ENCODE peak calls at places on chromosome 3, in nine cellular contexts. G is OCI-LY7; Y is HCT116; S is CD4-positive, alpha-beta memory T cell; V is WTC11; U is right cardiac atrium; A is left ventricle myocardium superior; O is upper lobe of right lung; F is cardiac muscle cell. T is an unnamed sample.

GRCh38 chr3:51874889-51875288 is 512 bp downstream of the IQCF5 start:
- DNase-seq in G (no peak), Y (no peak), S (no peak), V (no peak), U (no peak), A (no peak), O (no peak), F (no peak), T (no peak)

GRCh38 chr3:121488628-121489027 is 57.2 kb downstream of the POLQ start:
- DNase-seq in G (no peak), Y (no peak), S (no peak), V (no peak), U (no peak), A (no peak), O (no peak), F (no peak), T (peak; percentile 25)

GRCh38 chr3:192188218-192188835 is 539.0 kb downstream of the FGF12 start:
- DNase-seq in G (peak; percentile 79), Y (peak; percentile 47), S (peak; percentile 1), V (peak; percentile 77), U (peak; percentile 71), A (peak; percentile 63), O (peak; percentile 67), F (peak; percentile 67), T (peak; percentile 29)

GRCh38 chr3:61924991-61925390 is 363.6 kb downstream of the PTPRG start:
- DNase-seq in G (no peak), Y (no peak), S (no peak), V (no peak), U (no peak), A (no peak), O (no peak), F (no peak), T (no peak)

GRCh38 chr3:196189608-196190347 is 21.4 kb downstream of the ZDHHC19 start:
- DNase-seq in G (no peak), Y (no peak), S (no peak), V (no peak), U (peak; percentile 50), A (no peak), O (no peak), F (no peak), T (no peak)

GRCh38 chr3:171282041-171282440 is 178.2 kb downstream of the TNIK start:
- DNase-seq in G (no peak), Y (no peak), S (no peak), V (no peak), U (no peak), A (no peak), O (no peak), F (peak; percentile 90), T (no peak)

GRCh38 chr3:99578339-99578970 is 59.9 kb upstream of the COL8A1 start:
- DNase-seq in G (no peak), Y (no peak), S (no peak), V (no peak), U (no peak), A (no peak), O (no peak), F (peak; percentile 17), T (no peak)

GRCh38 chr3:131393056-131393455 is 11.5 kb downstream of the NUDT16 start:
- DNase-seq in G (no peak), Y (no peak), S (no peak), V (no peak), U (no peak), A (no peak), O (no peak), F (peak; percentile 26), T (no peak)

T was measured in foreskin keratinocyte.